ENCODE peak calls at places on chromosomes 5 and 9, in five cellular contexts. Q, C, O, J and E are unnamed samples.

GRCh38 chr5:61910771-61911170 is 395.2 kb upstream of the KIF2A start:
- DNase-seq in C (no peak), Q (no peak), O (no peak), J (no peak), E (no peak)

GRCh38 chr5:25439025-25439424 is 794.2 kb upstream of the CDH10 start:
- DNase-seq in O (no peak), Q (no peak), C (no peak), J (no peak), E (no peak)

GRCh38 chr5:74866653-74867162 is 521 bp upstream of the FAM169A start:
- DNase-seq in C (no peak), Q (no peak), O (no peak), J (no peak), E (no peak)

GRCh38 chr9:109705515-109705914 is 74.5 kb upstream of the PALM2AKAP2 start:
- DNase-seq in O (peak), Q (peak), C (no peak), J (peak), E (no peak)

GRCh38 chr5:138657360-138657759 is 82.2 kb upstream of the HSPA9 start:
- DNase-seq in Q (no peak), C (no peak), O (no peak), J (no peak), E (peak)

GRCh38 chr9:117204971-117205370 is 209.9 kb downstream of the ASTN2 start:
- DNase-seq in J (no peak), O (no peak), C (no peak), Q (no peak), E (no peak)

GRCh38 chr5:62043289-62044274 is 262.4 kb upstream of the KIF2A start:
- DNase-seq in O (no peak), J (no peak), Q (no peak), C (no peak), E (no peak)

GRCh38 chr5:57956606-57957005 is 474.0 kb upstream of the ACTBL2 start:
- DNase-seq in Q (no peak), O (no peak), C (no peak), J (no peak), E (no peak)

GRCh38 chr9:122379340-122379739 is 8.5 kb downstream of the PTGS1 start:
- DNase-seq in Q (no peak), C (no peak), O (peak), J (no peak), E (no peak)

GRCh38 chr9:70902705-70903131 is 218.7 kb downstream of the TRPM3 start:
- DNase-seq in O (peak), Q (peak), J (no peak), C (peak), E (no peak)

GRCh38 chr5:133697536-133698258 is 85.4 kb upstream of the FSTL4 start:
- DNase-seq in C (no peak), J (no peak), Q (no peak), O (no peak), E (no peak)

GRCh38 chr5:14267166-14267838 is 124.2 kb downstream of the TRIO start:
- DNase-seq in J (no peak), O (no peak), Q (no peak), C (no peak), E (no peak)

GRCh38 chr5:69099302-69099701 is 5.5 kb downstream of the SLC30A5 start:
- DNase-seq in C (no peak), Q (no peak), O (peak), J (no peak), E (no peak)

GRCh38 chr5:180976518-180976917 is 12.1 kb upstream of the BTNL3 start:
- DNase-seq in O (no peak), Q (no peak), J (peak), C (no peak), E (no peak)

GRCh38 chr9:28301281-28301680 is 728.0 kb upstream of the C9orf72 start:
- DNase-seq in Q (no peak), O (peak), J (no peak), C (no peak), E (no peak)

GRCh38 chr5:1542011-1542410 is 18.3 kb upstream of the LPCAT1 start:
- DNase-seq in J (no peak), C (peak), O (no peak), Q (no peak), E (no peak)

GRCh38 chr5:179400020-179400419 is 54.8 kb upstream of the ADAMTS2 start:
- DNase-seq in J (no peak), O (no peak), C (no peak), Q (no peak), E (no peak)

GRCh38 chr9:107827304-107827703 is 337.7 kb upstream of the KLF4 start:
- DNase-seq in O (no peak), Q (no peak), C (no peak), J (no peak), E (no peak)

GRCh38 chr5:57246426-57246825 is 72.6 kb downstream of the GPBP1 start:
- DNase-seq in J (no peak), Q (no peak), C (no peak), O (no peak), E (no peak)

GRCh38 chr9:120925535-120926396 is 830 bp downstream of the TRAF1 start:
- DNase-seq in O (peak), J (no peak), Q (peak), C (peak), E (no peak)

GRCh38 chr5:148791334-148791667 is 35.1 kb upstream of the ADRB2 start:
- DNase-seq in C (no peak), O (peak), Q (no peak), J (no peak), E (no peak)

GRCh38 chr5:121533814-121534213 is 317.9 kb upstream of the FTMT start:
- DNase-seq in O (no peak), C (no peak), Q (no peak), J (no peak), E (no peak)

GRCh38 chr5:31661257-31661656 is 22.3 kb downstream of the PDZD2 start:
- DNase-seq in J (no peak), O (no peak), C (no peak), Q (no peak), E (no peak)

GRCh38 chr5:95446560-95447221 is 55.5 kb downstream of the FAM81B start:
- DNase-seq in C (no peak), Q (no peak), J (no peak), O (no peak), E (no peak)

GRCh38 chr5:139283252-139284166 is 10.0 kb upstream of the MATR3 start:
- DNase-seq in Q (no peak), J (no peak), O (no peak), C (no peak), E (no peak)

GRCh38 chr5:110817437-110817836 is 78.6 kb downstream of the SLC25A46 start:
- DNase-seq in O (peak), Q (no peak), J (no peak), C (no peak), E (no peak)

GRCh38 chr5:160036884-160037283 is 27.9 kb downstream of the TTC1 start:
- DNase-seq in O (no peak), J (no peak), Q (no peak), C (no peak), E (no peak)

GRCh38 chr9:99851028-99851822 is 29.5 kb downstream of the NR4A3 start:
- DNase-seq in O (no peak), C (no peak), J (no peak), Q (no peak), E (no peak)

GRCh38 chr9:76882686-76883085 is 23.2 kb downstream of the PRUNE2 start:
- DNase-seq in Q (no peak), J (no peak), C (no peak), O (no peak), E (no peak)

GRCh38 chr5:20524956-20525529 is 537.0 kb upstream of the CDH18 start:
- DNase-seq in C (no peak), Q (peak), J (no peak), O (no peak), E (no peak)